ENCODE peak calls at places on chromosomes 12 and 14, in four cellular contexts. X, H, B and T are unnamed samples.

GRCh38 chr12:3624273-3624672 is 128.6 kb downstream of the CRACR2A start:
- DNase-seq in X (no peak), H (no peak), B (no peak), T (no peak)

GRCh38 chr14:53327716-53328115 is 174.6 kb upstream of the DDHD1 start:
- DNase-seq in X (no peak), H (no peak), B (peak; percentile 9), T (peak; percentile 32)

GRCh38 chr12:48307269-48307668 is 43.5 kb downstream of the ZNF641 start:
- DNase-seq in X (no peak), H (no peak), B (no peak), T (no peak)

GRCh38 chr14:54617467-54617866 is 50.5 kb downstream of the SAMD4A start:
- DNase-seq in X (no peak), H (no peak), B (no peak), T (no peak)

GRCh38 chr12:54404061-54405004 is 14.7 kb downstream of the ITGA5 start:
- DNase-seq in X (peak; percentile 75), H (no peak), B (no peak), T (peak; percentile 70)

GRCh38 chr12:90126125-90126524 is 417.5 kb upstream of the ATP2B1 start:
- DNase-seq in X (no peak), H (no peak), B (no peak), T (no peak)

GRCh38 chr14:52314521-52315354 is 626 bp downstream of the PTGER2 start:
- DNase-seq in X (no peak), H (peak; percentile 19), B (no peak), T (peak; percentile 62)

GRCh38 chr12:67790660-67791059 is 142.1 kb downstream of the DYRK2 start:
- DNase-seq in X (no peak), H (no peak), B (no peak), T (no peak)

GRCh38 chr12:18502422-18502821 is 235.4 kb downstream of the PLCZ1 start:
- DNase-seq in X (no peak), H (no peak), B (no peak), T (no peak)

GRCh38 chr12:2064078-2064507 is 11.3 kb downstream of the CACNA1C start:
- DNase-seq in X (no peak), H (no peak), B (no peak), T (no peak)

GRCh38 chr12:64824500-64825142 is at the start of gene TBC1D30:
- DNase-seq in X (no peak), H (no peak), B (no peak), T (peak; percentile 10)

GRCh38 chr12:112906712-112907414 is at the start of gene OAS1:
- DNase-seq in X (peak; percentile 28), H (peak; percentile 35), B (no peak), T (no peak)

GRCh38 chr14:75614179-75614578 is 35.8 kb downstream of the FLVCR2 start:
- DNase-seq in X (no peak), H (no peak), B (no peak), T (no peak)

GRCh38 chr12:5785601-5786000 is 159.5 kb downstream of the ANO2 start:
- DNase-seq in X (no peak), H (no peak), B (no peak), T (no peak)

GRCh38 chr12:62484234-62484633 is 17.6 kb downstream of the MON2 start:
- DNase-seq in X (no peak), H (no peak), B (no peak), T (no peak)

GRCh38 chr14:45838597-45838996 is 585.6 kb upstream of the MIS18BP1 start:
- DNase-seq in X (no peak), H (no peak), B (no peak), T (no peak)

GRCh38 chr14:93035917-93036651 is 79.6 kb downstream of the ITPK1 start:
- DNase-seq in X (no peak), H (no peak), B (no peak), T (peak; percentile 79)

DNA sequence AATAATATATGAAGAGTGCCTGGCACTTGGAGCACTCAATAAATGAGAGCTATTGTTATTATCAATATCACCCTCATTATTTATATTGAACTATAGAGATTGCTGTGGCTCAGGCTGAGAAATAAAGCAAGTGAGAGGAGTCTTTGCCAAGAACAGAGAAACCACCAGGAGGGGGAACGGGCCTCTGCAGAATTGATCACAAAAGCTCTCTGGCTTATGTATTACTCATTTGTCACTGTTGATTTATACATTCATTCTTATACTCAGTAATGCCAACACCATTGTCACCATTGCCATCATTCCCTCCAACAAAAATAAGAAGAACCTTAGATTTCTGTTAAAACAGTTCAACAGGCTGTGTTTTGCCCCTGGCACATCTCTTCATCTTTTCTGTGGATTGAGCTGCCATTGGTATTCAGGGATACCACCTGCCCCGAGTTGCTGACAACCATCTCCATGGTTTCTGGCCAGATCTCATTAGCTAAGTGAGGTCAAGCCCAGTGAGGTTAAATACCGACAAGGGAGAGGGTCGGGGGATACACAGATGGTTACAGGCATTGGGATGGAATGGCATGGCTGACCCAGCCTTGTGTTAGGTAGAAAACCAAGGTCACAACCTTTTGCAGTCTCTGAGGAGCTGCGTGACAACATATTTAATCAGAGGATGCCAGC is 21.8 kb upstream of the PCNX1 start:
- DNase-seq in X (no peak), H (no peak), B (no peak), T (no peak)
- H3K4me3 ChIP-seq in X (no peak overlapping the region), H (no peak overlapping the region), B (no peak overlapping the region), T (no peak overlapping the region)

GRCh38 chr12:121789800-121790748 is 3.4 kb downstream of the RHOF start:
- DNase-seq in X (peak; percentile 61), H (peak; percentile 66), B (no peak), T (no peak)
- H3K4me3 ChIP-seq in X (no peak overlapping the region), H (no peak overlapping the region), B (no peak overlapping the region), T (no peak overlapping the region)

DNA sequence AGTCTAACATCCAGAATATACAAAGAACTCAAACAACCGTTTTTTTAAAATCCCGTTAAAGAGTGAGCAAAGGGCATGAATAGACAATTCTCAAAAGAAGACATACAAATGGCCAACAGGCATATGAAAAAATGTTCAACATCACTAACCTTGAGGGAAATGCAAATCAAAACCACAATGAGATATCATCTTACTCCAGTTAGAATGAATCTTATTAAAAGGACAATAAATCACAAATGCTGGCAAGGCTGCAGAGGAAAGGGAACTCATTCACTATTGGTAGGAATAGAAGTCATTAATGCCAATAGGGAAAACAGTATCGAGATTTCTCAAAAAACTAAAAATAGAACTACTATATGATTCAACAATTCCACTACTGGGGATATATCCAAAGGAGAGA is 520.1 kb downstream of the RMST start:
- DNase-seq in X (no peak), H (no peak), B (no peak), T (no peak)
- H3K4me3 ChIP-seq in X (no peak overlapping the region), H (no peak overlapping the region), B (no peak overlapping the region), T (no peak overlapping the region)

DNA sequence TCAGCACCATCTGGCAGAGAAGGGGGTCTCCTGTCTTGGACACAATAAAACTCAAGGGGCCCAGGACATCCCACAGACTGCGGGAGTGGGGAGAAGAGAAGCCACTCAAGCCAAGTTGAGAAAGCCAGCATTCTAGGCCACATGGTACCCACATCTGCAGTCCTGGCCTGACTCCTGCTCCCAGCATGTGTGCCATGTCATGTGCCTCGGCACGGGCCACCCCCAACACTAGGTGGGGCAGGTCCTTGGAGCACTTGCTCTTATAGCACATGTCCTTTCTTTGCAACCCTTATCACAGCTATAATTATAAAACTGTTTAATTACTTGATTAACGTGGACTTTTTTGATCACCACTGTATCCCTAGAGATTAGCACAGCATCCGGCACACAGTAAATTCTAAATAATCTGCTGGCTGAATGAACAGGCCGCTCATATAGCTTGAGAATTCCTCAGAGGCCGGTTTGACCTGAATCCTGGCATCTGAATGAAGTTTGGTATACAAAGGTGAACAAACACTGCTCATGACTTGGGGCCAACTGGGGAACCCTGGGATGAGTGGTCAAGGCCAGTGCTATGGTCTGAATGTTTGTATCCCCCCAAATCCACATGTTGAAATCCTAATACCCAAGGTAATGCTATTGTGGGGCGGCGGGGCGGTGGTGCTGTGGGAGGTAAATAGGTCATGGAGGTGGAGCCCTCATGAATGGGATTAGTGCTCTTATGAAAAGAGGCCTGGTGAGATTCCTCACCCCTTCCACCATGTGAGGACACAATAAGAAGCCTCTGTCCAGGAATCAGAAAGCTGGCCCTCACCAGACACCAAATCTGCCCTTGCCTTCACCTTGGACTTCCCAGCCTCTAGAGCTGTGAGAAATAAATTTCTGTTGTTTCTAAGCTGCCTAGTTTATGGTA is 6.6 kb downstream of the NCKAP5L start:
- DNase-seq in X (no peak), H (no peak), B (no peak), T (no peak)
- H3K4me3 ChIP-seq in X (no peak overlapping the region), H (no peak overlapping the region), B (no peak overlapping the region), T (no peak overlapping the region)

GRCh38 chr14:68677901-68678300 is 115.0 kb downstream of the ZFP36L1 start:
- DNase-seq in X (no peak), H (no peak), B (no peak), T (no peak)

GRCh38 chr14:68678471-68678870 is 114.4 kb downstream of the ZFP36L1 start:
- DNase-seq in X (no peak), H (no peak), B (no peak), T (no peak)

GRCh38 chr14:68679746-68680467 is 113.0 kb downstream of the ZFP36L1 start:
- DNase-seq in X (no peak), H (no peak), B (no peak), T (no peak)

GRCh38 chr14:68680541-68681051 is 112.3 kb downstream of the ZFP36L1 start:
- DNase-seq in X (peak; percentile 67), H (no peak), B (peak; percentile 70), T (no peak)

GRCh38 chr14:68679301-68679700 is 113.6 kb downstream of the ZFP36L1 start:
- DNase-seq in X (peak; percentile 1), H (no peak), B (no peak), T (no peak)
- H3K4me3 ChIP-seq in X (no peak overlapping the region), H (no peak overlapping the region), B (no peak overlapping the region), T (no peak overlapping the region)

DNA sequence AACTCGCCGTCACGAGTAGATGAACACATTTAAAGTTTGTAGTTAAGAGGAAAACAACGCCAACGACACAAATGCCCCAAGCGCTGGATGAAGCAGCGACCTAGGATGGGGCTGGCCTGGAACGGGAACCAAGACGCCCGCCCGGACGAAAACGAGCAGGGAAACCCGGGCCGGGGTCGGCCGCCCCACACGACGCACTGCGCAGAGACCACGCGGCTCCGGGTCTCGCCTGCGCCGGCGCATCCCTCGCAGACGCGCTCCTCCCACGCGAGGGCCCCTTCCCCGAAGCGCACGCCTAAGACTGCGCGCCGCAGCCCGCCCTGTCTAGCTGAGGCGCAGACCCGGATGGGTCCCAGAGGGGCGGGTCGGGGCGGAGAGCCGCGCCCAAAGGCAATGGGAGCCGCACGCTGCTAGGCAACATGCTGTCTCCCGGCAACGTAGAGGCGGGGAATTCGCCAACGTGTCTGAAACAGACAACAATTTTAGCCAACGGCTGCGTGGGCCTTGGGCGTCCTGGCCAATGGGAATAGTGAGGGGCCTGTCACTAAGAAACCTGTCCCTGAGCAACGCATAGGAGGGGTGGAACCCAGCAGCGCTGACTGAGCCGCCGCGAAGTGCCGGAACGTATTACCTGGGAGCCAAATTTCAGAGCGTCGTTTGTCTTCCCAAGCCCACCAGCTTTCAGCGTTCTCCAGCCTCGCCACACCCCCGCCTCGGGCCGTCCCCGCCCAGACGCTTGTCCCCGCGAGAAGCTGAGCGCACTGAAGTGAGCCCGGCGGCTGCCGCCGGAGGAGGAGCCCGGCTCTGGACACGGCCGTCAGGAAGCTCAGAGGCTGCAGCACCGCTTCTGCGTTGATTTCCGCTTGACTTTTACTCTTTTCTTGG is 21.0 kb upstream of the CHFR start:
- DNase-seq in X (peak; percentile 95), H (peak; percentile 98), B (peak; percentile 92), T (peak; percentile 98)
- H3K4me3 ChIP-seq in X (peak overlapping the region; percentile 70), H (peak overlapping the region; percentile 62), B (peak overlapping the region; percentile 79), T (peak overlapping the region; percentile 47)

GRCh38 chr14:50527970-50528369 is 4.4 kb downstream of the MAP4K5 start:
- DNase-seq in X (no peak), H (no peak), B (no peak), T (no peak)
- H3K4me3 ChIP-seq in X (no peak overlapping the region), H (no peak overlapping the region), B (no peak overlapping the region), T (no peak overlapping the region)

GRCh38 chr12:103599274-103599673 is 12.2 kb downstream of the STAB2 start:
- DNase-seq in X (no peak), H (no peak), B (no peak), T (no peak)
- H3K4me3 ChIP-seq in X (no peak overlapping the region), H (no peak overlapping the region), B (no peak overlapping the region), T (no peak overlapping the region)

GRCh38 chr14:103630364-103631108 is 1.5 kb downstream of the KLC1 start:
- DNase-seq in X (no peak), H (no peak), B (no peak), T (no peak)
- H3K4me3 ChIP-seq in X (peak overlapping the region; percentile 80), H (peak overlapping the region; percentile 98), B (peak overlapping the region; percentile 89), T (peak overlapping the region; percentile 67)